ENCODE peak calls at places on chromosomes 1 and 21, in seven cellular contexts. H is lower leg skin, S is A549, L is ovary, V is breast epithelium, W is erythroblast, C is right lobe of liver. I is an unnamed sample.

GRCh38 chr1:15953791-15954201 is 22.1 kb downstream of the ZBTB17 start:
- DNase-seq in H (no peak), S (no peak), L (no peak), V (no peak), W (peak), C (no peak), I (no peak)

GRCh38 chr1:12615916-12616708 is 1.9 kb downstream of the DHRS3 start:
- DNase-seq in H (no peak), S (no peak), L (no peak), V (no peak), W (peak), C (peak), I (peak)

GRCh38 chr1:1212780-1213152 is 1.2 kb downstream of the TNFRSF4 start:
- DNase-seq in H (no peak), S (no peak), L (no peak), V (no peak), W (peak), C (peak), I (no peak)

GRCh38 chr21:32803651-32804050 is 32.1 kb upstream of the PAXBP1 start:
- DNase-seq in H (no peak), S (no peak), L (no peak), V (no peak), W (no peak), C (no peak), I (no peak)

GRCh38 chr1:13675222-13675621 is 24.8 kb upstream of the PRDM2 start:
- DNase-seq in H (no peak), S (no peak), L (no peak), V (no peak), W (no peak), C (no peak), I (no peak)

GRCh38 chr1:87224209-87224608 is 104.5 kb upstream of the LMO4 start:
- DNase-seq in H (peak), S (peak), L (no peak), V (no peak), W (no peak), C (no peak), I (no peak)

GRCh38 chr1:30927448-30927847 is 18.9 kb upstream of the SDC3 start:
- DNase-seq in H (no peak), S (no peak), L (no peak), V (no peak), W (no peak), C (no peak), I (no peak)

GRCh38 chr1:24914226-24915069 is 15.6 kb downstream of the RUNX3 start:
- DNase-seq in H (no peak), S (no peak), L (no peak), V (no peak), W (no peak), C (peak), I (no peak)

GRCh38 chr1:24955161-24955560 is 25.1 kb upstream of the RUNX3 start:
- DNase-seq in H (no peak), S (no peak), L (no peak), V (no peak), W (no peak), C (peak), I (no peak)

GRCh38 chr1:41559331-41559730 is 74.8 kb upstream of the EDN2 start:
- DNase-seq in H (no peak), S (no peak), L (no peak), V (no peak), W (no peak), C (no peak), I (no peak)

GRCh38 chr1:202112864-202113689 is 9.6 kb upstream of the GPR37L1 start:
- DNase-seq in H (no peak), S (peak), L (no peak), V (peak), W (peak), C (peak), I (no peak)

GRCh38 chr1:233782932-233783586 is 121.4 kb upstream of the SLC35F3 start:
- DNase-seq in H (no peak), S (no peak), L (no peak), V (no peak), W (no peak), C (no peak), I (no peak)

GRCh38 chr1:12616709-12617373 is 1.2 kb downstream of the DHRS3 start:
- DNase-seq in H (no peak), S (no peak), L (no peak), V (no peak), W (peak), C (no peak), I (peak)

GRCh38 chr1:50251592-50252165 is 143.0 kb downstream of the ELAVL4 start:
- DNase-seq in H (no peak), S (no peak), L (no peak), V (no peak), W (no peak), C (no peak), I (no peak)

GRCh38 chr1:200535605-200536004 is 84.9 kb downstream of the KIF14 start:
- DNase-seq in H (no peak), S (peak), L (no peak), V (no peak), W (peak), C (no peak), I (peak)

DNA sequence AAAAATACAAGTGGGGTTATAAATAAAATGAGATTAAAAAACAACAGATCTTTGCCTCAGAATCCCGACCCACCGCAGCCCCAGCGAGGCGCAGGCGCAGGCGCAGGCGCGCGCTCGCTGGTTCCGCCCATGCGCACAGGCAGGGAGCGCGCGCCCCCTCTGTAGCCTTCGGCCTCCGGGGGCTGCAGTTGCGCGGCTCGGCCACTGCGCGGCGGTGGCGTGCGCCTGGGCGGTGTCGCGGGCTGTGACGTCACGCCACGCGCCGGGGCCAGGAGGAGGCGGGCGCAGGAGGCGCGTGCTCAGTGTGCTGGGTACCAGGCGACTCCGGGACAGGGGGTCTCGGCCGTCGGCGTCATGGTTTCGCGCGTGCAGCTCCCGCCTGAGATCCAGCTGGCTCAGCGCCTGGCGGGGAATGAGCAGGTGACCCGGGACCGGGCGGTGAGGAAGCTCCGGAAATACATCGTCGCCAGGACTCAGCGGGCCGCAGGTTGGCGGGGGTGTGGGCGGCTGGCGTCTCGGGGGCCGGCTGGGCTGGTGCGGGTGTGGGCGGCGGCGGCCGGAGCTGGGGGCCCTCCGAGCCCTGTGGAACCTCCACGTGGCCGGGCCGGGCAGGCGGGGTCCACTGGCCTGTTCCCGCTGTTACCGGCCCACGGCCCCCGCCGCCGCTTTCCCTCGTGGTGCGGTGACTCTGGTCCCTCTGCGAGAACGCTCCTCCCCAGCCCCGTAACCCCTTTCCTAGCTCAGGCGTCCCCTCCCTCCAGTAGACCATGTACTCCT is at the start of gene RRP1:
- DNase-seq in H (peak), S (peak), L (peak), V (peak), W (peak), C (peak), I (peak)
- TF ChIP-seq POLR2A in H (no peak), S (peak), L (peak), V (peak), W (peak), C (peak), I (no peak)

GRCh38 chr1:207911983-207912760 is 1.2 kb upstream of the CD34 start:
- DNase-seq in H (no peak), S (no peak), L (no peak), V (no peak), W (no peak), C (no peak), I (no peak)

GRCh38 chr1:207913951-207914350 is 3.0 kb upstream of the CD34 start:
- DNase-seq in H (no peak), S (no peak), L (no peak), V (no peak), W (no peak), C (no peak), I (no peak)

GRCh38 chr1:207909687-207910086 is 1.2 kb downstream of the CD34 start:
- DNase-seq in H (no peak), S (no peak), L (no peak), V (no peak), W (no peak), C (no peak), I (no peak)

GRCh38 chr1:207908112-207908734 is 2.7 kb downstream of the CD34 start:
- DNase-seq in H (no peak), S (no peak), L (peak), V (no peak), W (peak), C (no peak), I (peak)

GRCh38 chr1:207910678-207911354 is at the start of gene CD34:
- DNase-seq in H (peak), S (no peak), L (peak), V (no peak), W (peak), C (no peak), I (peak)
- TF ChIP-seq POLR2A in H (no peak), S (no peak), L (no peak), V (no peak), W (no peak), C (no peak), I (no peak)

GRCh38 chr1:244444854-244445253 is 6.9 kb downstream of the ADSS2 start:
- DNase-seq in H (no peak), S (no peak), L (no peak), V (no peak), W (no peak), C (no peak), I (no peak)
- TF ChIP-seq POLR2A in H (no peak), S (no peak), L (no peak), V (no peak), W (no peak), C (no peak), I (no peak)

GRCh38 chr1:154784924-154785531 is 85.1 kb downstream of the KCNN3 start:
- DNase-seq in H (no peak), S (no peak), L (no peak), V (no peak), W (no peak), C (peak), I (no peak)
- TF ChIP-seq POLR2A in H (no peak), S (no peak), L (no peak), V (no peak), W (no peak), C (peak), I (no peak)

GRCh38 chr21:46097826-46098286 is at the start of gene COL6A2:
- DNase-seq in H (peak), S (peak), L (peak), V (peak), W (peak), C (peak), I (peak)
- TF ChIP-seq POLR2A in H (peak), S (no peak), L (peak), V (no peak), W (no peak), C (peak), I (no peak)

DNA sequence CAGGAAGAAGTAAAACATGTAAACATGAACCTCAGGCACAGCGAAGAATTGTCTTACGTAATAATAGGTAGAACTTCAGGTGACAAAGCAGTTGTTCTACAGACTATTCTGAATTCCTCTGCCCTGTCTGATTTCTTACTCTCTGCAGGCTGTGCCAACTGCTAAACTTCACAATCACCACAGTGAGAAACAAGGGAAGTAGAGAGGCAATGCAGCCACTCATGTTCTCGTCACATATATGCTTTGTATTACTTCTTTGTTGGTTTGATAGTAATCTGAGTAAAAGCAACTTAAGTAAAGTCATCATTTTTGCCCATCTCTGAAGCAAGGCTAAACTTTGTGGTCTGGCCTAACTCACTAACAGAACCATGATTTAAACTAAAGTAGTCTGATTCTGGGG is 21.9 kb downstream of the PIGK start:
- DNase-seq in H (no peak), S (no peak), L (no peak), V (no peak), W (no peak), C (no peak), I (no peak)
- TF ChIP-seq POLR2A in H (no peak), S (no peak), L (no peak), V (no peak), W (no peak), C (no peak), I (no peak)

DNA sequence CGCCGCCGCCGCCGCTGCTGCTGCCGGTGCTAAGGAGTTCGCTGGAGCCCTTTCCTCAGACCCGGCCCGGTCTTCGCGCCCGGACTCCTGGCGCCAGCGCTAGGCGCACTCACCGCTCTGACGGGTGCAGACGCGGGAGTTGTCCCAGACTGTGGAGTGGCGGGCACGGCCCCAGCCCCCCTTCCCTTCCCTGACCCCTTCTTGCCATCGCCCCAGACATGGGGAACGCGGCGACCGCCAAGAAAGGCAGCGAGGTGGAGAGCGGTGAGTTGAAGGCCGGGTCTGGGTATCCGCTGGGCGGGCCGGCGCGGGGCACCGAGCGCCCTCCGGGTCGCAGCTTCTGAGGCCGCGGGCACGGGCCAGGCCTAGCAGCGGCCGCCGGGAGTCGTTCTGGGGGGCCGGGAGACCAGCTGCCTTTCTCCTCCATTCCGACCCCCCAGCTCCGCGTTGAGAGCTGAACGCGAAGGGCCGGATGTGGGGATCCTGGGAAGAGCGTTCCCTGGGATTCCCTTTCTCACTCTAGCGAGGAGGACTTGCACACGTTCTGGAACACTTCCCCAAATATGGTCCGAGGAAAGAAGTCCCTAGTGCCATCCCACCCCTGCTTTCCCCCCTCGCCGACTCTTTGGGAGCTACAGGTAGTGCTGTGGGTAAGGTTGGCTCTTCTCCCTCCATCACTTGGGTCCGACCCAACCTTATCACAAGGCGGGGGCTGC is 65.8 kb upstream of the PRKACB start:
- DNase-seq in H (no peak), S (no peak), L (peak), V (no peak), W (peak), C (peak), I (peak)
- TF ChIP-seq POLR2A in H (no peak), S (no peak), L (no peak), V (no peak), W (no peak), C (no peak), I (no peak)

GRCh38 chr21:41507521-41508414 is at the start of gene TMPRSS2:
- DNase-seq in H (no peak), S (no peak), L (no peak), V (peak), W (no peak), C (peak), I (no peak)

GRCh38 chr21:41509206-41509496 is 1.2 kb upstream of the TMPRSS2 start:
- DNase-seq in H (no peak), S (no peak), L (no peak), V (no peak), W (no peak), C (no peak), I (no peak)

GRCh38 chr21:41506526-41507520 is 1.1 kb downstream of the TMPRSS2 start:
- DNase-seq in H (no peak), S (no peak), L (no peak), V (peak), W (no peak), C (peak), I (no peak)

GRCh38 chr21:41509733-41510132 is 1.8 kb upstream of the TMPRSS2 start:
- DNase-seq in H (no peak), S (no peak), L (no peak), V (no peak), W (no peak), C (no peak), I (no peak)

GRCh38 chr21:41508415-41509205 is 652 bp upstream of the TMPRSS2 start:
- DNase-seq in H (no peak), S (no peak), L (no peak), V (no peak), W (no peak), C (peak), I (no peak)
- TF ChIP-seq POLR2A in H (no peak), S (no peak), L (no peak), V (no peak), W (no peak), C (no peak), I (no peak)

I was measured in testis.